ENCODE peak calls at places on chromosomes 11 and 22, in seven cellular contexts. D is MM.1S; O is HCEC 1CT; K is omental fat pad; C is activated CD4-positive, CD25-positive, alpha-beta regulatory T cell; F is epithelial cell of prostate; M is activated T-cell treated with anti-CD3 and anti-CD28 coated beads, Interleukin-2, amount 50 U/mL, for 1 hour. L is an unnamed sample.

GRCh38 chr11:133243832-133244231 is 288.5 kb downstream of the OPCML start:
- DNase-seq in D (no peak), C (no peak), O (no peak), M (no peak), F (no peak), K (no peak), L (no peak)

GRCh38 chr22:21686634-21687393 is 21.0 kb downstream of the PPIL2 start:
- DNase-seq in O (no peak), M (no peak), C (no peak), F (no peak), K (no peak), D (no peak), L (no peak)

GRCh38 chr11:75534291-75535038 is 8.7 kb upstream of the GDPD5 start:
- DNase-seq in C (no peak), F (no peak), D (no peak), O (no peak), K (no peak), M (no peak), L (peak)

GRCh38 chr11:12329797-12330196 is 47.6 kb upstream of the PARVA start:
- DNase-seq in O (no peak), K (no peak), D (no peak), C (no peak), F (no peak), M (no peak), L (no peak)

GRCh38 chr11:35236667-35237003 is 97.7 kb downstream of the CD44 start:
- DNase-seq in K (no peak), F (peak), D (no peak), C (no peak), O (no peak), M (no peak), L (peak)

GRCh38 chr11:20647976-20648565 is 21.3 kb upstream of the NELL1 start:
- DNase-seq in K (no peak), D (peak), C (peak), M (no peak), O (peak), F (no peak), L (peak)

GRCh38 chr11:65503923-65504670 is 5.3 kb downstream of the MALAT1 start:
- DNase-seq in D (peak), F (no peak), O (peak), C (no peak), K (no peak), M (no peak), L (peak)

GRCh38 chr11:58513747-58514367 is 6.0 kb upstream of the OR5B21 start:
- DNase-seq in K (no peak), D (peak), C (no peak), O (peak), M (no peak), F (no peak), L (no peak)

GRCh38 chr22:30435674-30436126 is 10.1 kb downstream of the MTFP1 start:
- DNase-seq in K (no peak), O (no peak), F (no peak), D (peak), C (peak), M (peak), L (peak)

GRCh38 chr11:36033936-36034335 is 90.1 kb downstream of the LDLRAD3 start:
- DNase-seq in M (no peak), D (no peak), F (no peak), O (no peak), K (no peak), C (no peak), L (no peak)

GRCh38 chr11:74147199-74147929 is 23.4 kb downstream of the C2CD3 start:
- DNase-seq in F (no peak), C (no peak), O (peak), D (no peak), M (no peak), K (no peak), L (no peak)

GRCh38 chr11:67373916-67374570 is 645 bp upstream of the CLCF1 start:
- DNase-seq in M (peak), O (peak), C (no peak), D (peak), K (peak), F (peak), L (peak)

GRCh38 chr11:64619196-64619595 is 28.2 kb downstream of the SLC22A12 start:
- DNase-seq in O (no peak), C (no peak), F (no peak), M (no peak), D (no peak), K (no peak), L (no peak)

GRCh38 chr11:120102862-120103118 is 35.1 kb downstream of the TRIM29 start:
- DNase-seq in O (no peak), C (no peak), K (no peak), F (no peak), M (no peak), D (no peak), L (no peak)

GRCh38 chr11:112780351-112781043 is 180.7 kb upstream of the NCAM1 start:
- DNase-seq in D (no peak), C (no peak), F (no peak), K (no peak), M (no peak), O (no peak), L (no peak)

GRCh38 chr11:73670808-73671207 is 24.4 kb downstream of the PLEKHB1 start:
- DNase-seq in D (no peak), F (no peak), O (no peak), C (no peak), M (no peak), K (no peak), L (no peak)

GRCh38 chr11:28730336-28730735 is 622.1 kb downstream of the METTL15 start:
- DNase-seq in D (no peak), M (no peak), C (no peak), K (no peak), F (no peak), O (no peak), L (no peak)

GRCh38 chr22:41557401-41558240 is 3.2 kb upstream of the CSDC2 start:
- DNase-seq in D (peak), O (peak), K (peak), C (no peak), F (no peak), M (no peak), L (peak)

GRCh38 chr11:35420371-35420770 is 1.0 kb upstream of the SLC1A2 start:
- DNase-seq in C (no peak), D (no peak), O (no peak), F (no peak), M (no peak), K (no peak), L (no peak)

GRCh38 chr22:19520566-19521305 is 3.5 kb downstream of the CLDN5 start:
- DNase-seq in C (no peak), D (no peak), F (no peak), O (no peak), K (no peak), M (no peak), L (no peak)

GRCh38 chr11:1406571-1407485 is 17.1 kb downstream of the BRSK2 start:
- DNase-seq in D (no peak), O (no peak), C (no peak), F (no peak), M (no peak), K (no peak), L (no peak)

GRCh38 chr11:29432719-29433325 is 584.0 kb downstream of the KCNA4 start:
- DNase-seq in D (peak), C (no peak), F (no peak), O (peak), M (no peak), K (no peak), L (no peak)

GRCh38 chr11:12537778-12538401 is 136.3 kb upstream of the TEAD1 start:
- DNase-seq in C (no peak), O (peak), F (no peak), D (no peak), M (no peak), K (no peak), L (no peak)

GRCh38 chr11:12234216-12234615 is 123.8 kb downstream of the MICAL2 start:
- DNase-seq in D (no peak), K (no peak), O (no peak), C (no peak), M (no peak), F (no peak), L (no peak)

GRCh38 chr11:44065161-44065571 is 904 bp upstream of the ACCS start:
- DNase-seq in C (no peak), M (no peak), F (no peak), D (no peak), K (no peak), O (no peak), L (no peak)

GRCh38 chr22:21990449-21991308 is 8.1 kb upstream of the TOP3B start:
- DNase-seq in O (no peak), D (no peak), K (no peak), F (no peak), M (no peak), C (no peak), L (no peak)

GRCh38 chr22:19287889-19288288 is 3.6 kb downstream of the CLTCL1 start:
- DNase-seq in D (no peak), O (peak), K (no peak), M (no peak), F (no peak), C (no peak), L (no peak)

GRCh38 chr11:78525720-78526119 is 48.9 kb downstream of the NARS2 start:
- DNase-seq in M (no peak), C (no peak), D (no peak), K (no peak), F (no peak), O (no peak), L (no peak)